ENCODE peak calls at places on chromosomes 12 and 14, in four cellular contexts. D is K562, Y is SK-N-SH, Q is HepG2. H is an unnamed sample.

GRCh38 chr14:38098074-38098846 is 109.4 kb upstream of the SSTR1 start:
- DNase-seq in D (no peak), Y (no peak), Q (no peak), H (no peak)

GRCh38 chr12:29599397-29599796 is 101.9 kb upstream of the OVCH1 start:
- DNase-seq in D (no peak), Y (no peak), Q (no peak), H (no peak)

GRCh38 chr12:116123511-116124258 is 153.8 kb downstream of the MED13L start:
- DNase-seq in D (peak), Y (peak), Q (no peak), H (no peak)

GRCh38 chr12:77493311-77493710 is 337.4 kb upstream of the NAV3 start:
- DNase-seq in D (no peak), Y (no peak), Q (no peak), H (no peak)

GRCh38 chr12:115172521-115172920 is 488.5 kb upstream of the TBX3 start:
- DNase-seq in D (no peak), Y (no peak), Q (no peak), H (no peak)

GRCh38 chr12:98344630-98345029 is 170.8 kb upstream of the TMPO start:
- DNase-seq in D (no peak), Y (no peak), Q (no peak), H (no peak)

GRCh38 chr12:119061208-119061796 is 80.0 kb downstream of the SRRM4 start:
- DNase-seq in D (peak), Y (no peak), Q (peak), H (peak)

GRCh38 chr14:73491256-73491976 is 683 bp downstream of the RIOX1 start:
- DNase-seq in D (peak), Y (peak), Q (peak), H (peak)

GRCh38 chr14:54806616-54807015 is 96.0 kb downstream of the GCH1 start:
- DNase-seq in D (no peak), Y (no peak), Q (no peak), H (no peak)

GRCh38 chr12:111597731-111598636 is 1.1 kb downstream of the ATXN2 start:
- DNase-seq in D (peak), Y (peak), Q (no peak), H (peak)

GRCh38 chr12:23132357-23132756 is 507.4 kb downstream of the ETNK1 start:
- DNase-seq in D (no peak), Y (no peak), Q (no peak), H (no peak)

DNA sequence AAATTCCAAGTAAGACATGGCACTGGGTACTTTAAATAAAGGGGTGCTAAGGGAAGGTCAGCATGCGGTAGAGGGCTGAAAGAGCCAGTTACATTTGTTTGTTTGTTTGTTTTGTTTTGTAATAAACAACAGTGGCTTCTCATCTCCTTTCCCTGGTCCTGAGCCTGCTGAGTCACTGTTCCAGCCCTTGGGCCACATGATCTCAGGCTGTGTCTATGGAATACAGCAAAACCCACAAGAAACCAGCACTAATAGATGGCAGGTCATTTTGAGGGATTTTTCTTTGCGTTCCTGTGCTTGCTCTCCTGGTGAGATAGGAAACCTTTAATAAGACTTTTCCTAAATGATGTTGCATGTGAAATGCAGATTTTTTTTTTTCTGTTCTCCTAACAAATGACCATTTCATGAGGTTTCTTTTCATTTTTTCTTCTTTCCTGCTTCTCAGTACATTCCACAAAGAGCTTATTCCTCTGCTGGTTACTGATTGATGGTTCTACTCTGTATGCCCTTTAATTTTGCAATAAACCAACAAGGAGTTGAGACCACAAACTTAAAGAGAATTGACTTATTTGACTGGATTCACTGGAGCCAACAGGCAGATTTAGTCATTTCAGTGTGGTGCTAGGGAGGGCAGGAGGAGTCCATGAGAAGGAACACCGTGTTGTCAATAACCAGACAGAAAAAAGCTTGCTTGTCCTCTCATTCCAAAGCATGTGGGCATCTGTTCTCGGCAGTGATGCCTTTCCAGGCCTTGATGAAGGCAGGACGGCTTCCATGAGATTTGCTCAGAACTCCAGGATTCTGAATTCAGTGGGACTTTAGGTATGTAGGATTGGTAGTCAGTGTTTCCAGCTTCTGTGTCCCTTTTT is 459.2 kb downstream of the RAD51B start:
- DNase-seq in D (peak), Y (no peak), Q (peak), H (no peak)
- TF ChIP-seq FOXJ3 in D (no peak), Y (no peak), Q (no peak), H (no peak)

DNA sequence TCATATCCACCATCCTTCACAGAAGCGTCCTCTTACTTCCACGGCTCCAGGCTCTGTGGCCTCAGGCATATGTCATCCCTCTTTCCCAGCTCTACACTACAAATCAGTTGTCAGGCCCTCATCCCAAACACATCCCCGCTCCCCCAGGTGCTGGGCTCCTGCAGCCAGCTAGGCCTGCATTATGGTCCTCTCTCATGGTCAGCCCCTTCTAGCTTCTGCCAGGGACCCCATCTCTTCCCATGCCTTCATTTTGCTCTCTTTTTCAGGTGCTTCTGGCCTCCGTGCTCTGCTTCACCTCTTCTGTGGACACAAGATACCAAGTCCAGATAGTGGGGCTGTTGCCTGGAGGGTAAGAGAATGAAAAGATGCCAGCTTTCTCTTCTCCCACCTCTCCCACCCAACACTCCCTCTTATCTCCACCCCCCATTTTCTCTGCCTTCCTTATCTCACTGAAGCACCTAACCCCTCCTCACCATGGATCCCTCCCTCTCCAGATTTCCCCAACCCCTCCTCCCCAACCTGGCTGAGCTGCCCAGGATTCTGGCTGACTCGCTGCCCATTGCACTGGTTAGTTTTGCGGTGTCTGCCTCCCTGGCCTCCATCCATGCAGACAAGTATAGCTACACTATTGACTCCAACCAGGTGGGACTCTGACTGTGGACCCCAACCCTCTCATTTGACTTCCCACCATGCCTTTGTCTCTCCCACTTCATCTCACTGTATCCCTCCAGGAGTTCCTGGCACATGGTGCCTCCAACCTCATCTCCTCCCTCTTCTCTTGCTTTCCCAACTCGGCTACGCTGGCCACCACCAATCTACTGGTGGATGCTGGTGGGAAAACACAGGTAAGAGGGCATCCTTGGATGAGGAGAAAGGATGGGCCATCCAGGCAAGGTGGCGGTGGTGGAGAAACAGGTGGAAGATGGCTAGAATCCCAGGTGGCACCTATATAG is 10.4 kb downstream of the B4GALNT1 start:
- DNase-seq in D (peak), Y (no peak), Q (no peak), H (no peak)
- TF ChIP-seq FOXJ3 in D (no peak), Y (no peak), Q (no peak), H (no peak)

DNA sequence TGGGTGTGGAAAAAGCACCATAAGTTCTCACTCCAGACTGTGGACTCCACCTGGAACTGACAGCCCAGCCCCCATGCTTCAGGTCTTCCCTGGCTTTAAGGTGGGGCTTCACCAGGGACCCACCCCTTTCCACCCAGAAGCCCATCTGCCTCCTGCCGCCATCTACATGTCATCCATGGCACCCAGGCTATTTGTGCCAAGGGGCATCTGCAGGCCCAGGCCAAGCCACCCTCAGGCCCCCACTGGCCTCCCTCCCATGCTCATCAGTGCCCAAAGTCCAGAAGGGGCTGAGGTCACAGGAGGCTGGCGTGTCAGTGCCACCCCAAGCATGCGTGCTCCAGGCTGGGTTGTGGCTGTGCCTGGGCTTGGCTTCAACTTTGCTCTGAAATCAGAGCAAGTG is 212.2 kb upstream of the DIO3 start:
- DNase-seq in D (no peak), Y (no peak), Q (no peak), H (no peak)
- TF ChIP-seq FOXJ3 in D (no peak), Y (no peak), Q (no peak), H (no peak)

GRCh38 chr12:42589465-42590323 is at the start of gene PRICKLE1:
- DNase-seq in D (peak), Y (peak), Q (no peak), H (peak)

GRCh38 chr12:42587564-42588307 is 1.8 kb downstream of the PRICKLE1 start:
- DNase-seq in D (no peak), Y (no peak), Q (peak), H (no peak)

GRCh38 chr12:42588981-42589464 is 523 bp downstream of the PRICKLE1 start:
- DNase-seq in D (peak), Y (peak), Q (no peak), H (peak)

GRCh38 chr12:42590324-42590934 is 883 bp upstream of the PRICKLE1 start:
- DNase-seq in D (no peak), Y (peak), Q (no peak), H (peak)

GRCh38 chr12:42588308-42588836 is 1.2 kb downstream of the PRICKLE1 start:
- DNase-seq in D (no peak), Y (no peak), Q (no peak), H (no peak)
- TF ChIP-seq FOXJ3 in D (no peak), Y (no peak), Q (no peak), H (no peak)

GRCh38 chr12:52903855-52904508 is 894 bp downstream of the KRT8 start:
- DNase-seq in D (peak), Y (peak), Q (peak), H (peak)
- TF ChIP-seq FOXJ3 in D (no peak), Y (no peak), Q (peak), H (no peak)

GRCh38 chr14:49550284-49551184 is 35.6 kb downstream of the RPS29 start:
- DNase-seq in D (no peak), Y (peak), Q (peak), H (no peak)
- TF ChIP-seq FOXJ3 in D (no peak), Y (no peak), Q (no peak), H (no peak)

H was measured in WTC11.